ENCODE peak calls at places on chromosomes 3 and 15, in eight cellular contexts. One of them, this sample, is unnamed.

GRCh38 chr3:188687389-188687788 is 484.4 kb upstream of the TPRG1 start:
- DNase-seq in brain microvascular endothelial cell: peak; percentile 62
- DNase-seq in astrocyte of the spinal cord: peak; percentile 83
- DNase-seq in dorsolateral prefrontal cortex: no peak
- DNase-seq in cardiac fibroblast: peak; percentile 44
- DNase-seq in A549: peak; percentile 20
- DNase-seq in lower leg skin: no peak
- DNase-seq in HL-60: peak; percentile 29
- DNase-seq in this sample: peak; percentile 71

GRCh38 chr3:67017211-67017610 is 19.1 kb downstream of the KBTBD8 start:
- DNase-seq in brain microvascular endothelial cell: no peak
- DNase-seq in astrocyte of the spinal cord: no peak
- DNase-seq in dorsolateral prefrontal cortex: no peak
- DNase-seq in cardiac fibroblast: peak; percentile 56
- DNase-seq in A549: no peak
- DNase-seq in lower leg skin: no peak
- DNase-seq in HL-60: no peak
- DNase-seq in this sample: peak; percentile 14

GRCh38 chr3:39139442-39139841 is 13.9 kb downstream of the CSRNP1 start:
- DNase-seq in brain microvascular endothelial cell: no peak
- DNase-seq in astrocyte of the spinal cord: no peak
- DNase-seq in dorsolateral prefrontal cortex: no peak
- DNase-seq in cardiac fibroblast: no peak
- DNase-seq in A549: no peak
- DNase-seq in lower leg skin: no peak
- DNase-seq in HL-60: no peak
- DNase-seq in this sample: no peak

GRCh38 chr3:99925584-99925983 is 107.9 kb downstream of the CMSS1 start:
- DNase-seq in brain microvascular endothelial cell: peak; percentile 53
- DNase-seq in astrocyte of the spinal cord: peak; percentile 80
- DNase-seq in dorsolateral prefrontal cortex: no peak
- DNase-seq in cardiac fibroblast: peak; percentile 78
- DNase-seq in A549: peak; percentile 30
- DNase-seq in lower leg skin: no peak
- DNase-seq in HL-60: no peak
- DNase-seq in this sample: peak; percentile 93

GRCh38 chr15:96565266-96565665 is 234.8 kb downstream of the NR2F2 start:
- DNase-seq in brain microvascular endothelial cell: no peak
- DNase-seq in astrocyte of the spinal cord: no peak
- DNase-seq in dorsolateral prefrontal cortex: no peak
- DNase-seq in cardiac fibroblast: no peak
- DNase-seq in A549: no peak
- DNase-seq in lower leg skin: no peak
- DNase-seq in HL-60: no peak
- DNase-seq in this sample: no peak

GRCh38 chr3:111747490-111747889 is 111.6 kb upstream of the PHLDB2 start:
- DNase-seq in brain microvascular endothelial cell: peak; percentile 69
- DNase-seq in astrocyte of the spinal cord: peak; percentile 92
- DNase-seq in dorsolateral prefrontal cortex: no peak
- DNase-seq in cardiac fibroblast: peak; percentile 34
- DNase-seq in A549: peak; percentile 61
- DNase-seq in lower leg skin: no peak
- DNase-seq in HL-60: no peak
- DNase-seq in this sample: peak; percentile 75

GRCh38 chr3:42710323-42711021 is 7.9 kb upstream of the HHATL start:
- DNase-seq in brain microvascular endothelial cell: no peak
- DNase-seq in astrocyte of the spinal cord: no peak
- DNase-seq in dorsolateral prefrontal cortex: no peak
- DNase-seq in cardiac fibroblast: no peak
- DNase-seq in A549: no peak
- DNase-seq in lower leg skin: no peak
- DNase-seq in HL-60: no peak
- DNase-seq in this sample: no peak

GRCh38 chr3:194178128-194178527 is 42.2 kb downstream of the HES1 start:
- DNase-seq in brain microvascular endothelial cell: no peak
- DNase-seq in astrocyte of the spinal cord: no peak
- DNase-seq in dorsolateral prefrontal cortex: no peak
- DNase-seq in cardiac fibroblast: no peak
- DNase-seq in A549: no peak
- DNase-seq in lower leg skin: no peak
- DNase-seq in HL-60: no peak
- DNase-seq in this sample: no peak

GRCh38 chr3:138031536-138031935 is 21.6 kb downstream of the CLDN18 start:
- DNase-seq in brain microvascular endothelial cell: no peak
- DNase-seq in astrocyte of the spinal cord: no peak
- DNase-seq in dorsolateral prefrontal cortex: no peak
- DNase-seq in cardiac fibroblast: no peak
- DNase-seq in A549: no peak
- DNase-seq in lower leg skin: no peak
- DNase-seq in HL-60: no peak
- DNase-seq in this sample: no peak

GRCh38 chr15:38549222-38549621 is 15.4 kb downstream of the RASGRP1 start:
- DNase-seq in brain microvascular endothelial cell: no peak
- DNase-seq in astrocyte of the spinal cord: no peak
- DNase-seq in dorsolateral prefrontal cortex: no peak
- DNase-seq in cardiac fibroblast: no peak
- DNase-seq in A549: no peak
- DNase-seq in lower leg skin: no peak
- DNase-seq in HL-60: no peak
- DNase-seq in this sample: peak; percentile 44

GRCh38 chr3:125051715-125052581 is 3.8 kb downstream of the HEG1 start:
- DNase-seq in brain microvascular endothelial cell: peak; percentile 86
- DNase-seq in astrocyte of the spinal cord: peak; percentile 94
- DNase-seq in dorsolateral prefrontal cortex: no peak
- DNase-seq in cardiac fibroblast: peak; percentile 82
- DNase-seq in A549: no peak
- DNase-seq in lower leg skin: no peak
- DNase-seq in HL-60: peak; percentile 6
- DNase-seq in this sample: peak; percentile 88

GRCh38 chr3:1087066-1087555 is 5.7 kb upstream of the CNTN6 start:
- DNase-seq in brain microvascular endothelial cell: peak; percentile 92
- DNase-seq in astrocyte of the spinal cord: peak; percentile 95
- DNase-seq in dorsolateral prefrontal cortex: no peak
- DNase-seq in cardiac fibroblast: peak; percentile 79
- DNase-seq in A549: no peak
- DNase-seq in lower leg skin: no peak
- DNase-seq in HL-60: no peak
- DNase-seq in this sample: peak; percentile 2

GRCh38 chr3:125107861-125108567 is 52.2 kb upstream of the HEG1 start:
- DNase-seq in brain microvascular endothelial cell: peak; percentile 74
- DNase-seq in astrocyte of the spinal cord: peak; percentile 86
- DNase-seq in dorsolateral prefrontal cortex: no peak
- DNase-seq in cardiac fibroblast: peak; percentile 80
- DNase-seq in A549: peak; percentile 29
- DNase-seq in lower leg skin: no peak
- DNase-seq in HL-60: no peak
- DNase-seq in this sample: peak; percentile 76

GRCh38 chr3:171704002-171704401 is 106.3 kb downstream of the PLD1 start:
- DNase-seq in brain microvascular endothelial cell: peak; percentile 37
- DNase-seq in astrocyte of the spinal cord: peak; percentile 36
- DNase-seq in dorsolateral prefrontal cortex: no peak
- DNase-seq in cardiac fibroblast: peak; percentile 70
- DNase-seq in A549: peak; percentile 29
- DNase-seq in lower leg skin: no peak
- DNase-seq in HL-60: peak; percentile 39
- DNase-seq in this sample: peak; percentile 8

GRCh38 chr3:114504941-114505632 is 211.3 kb downstream of the TIGIT start:
- DNase-seq in brain microvascular endothelial cell: no peak
- DNase-seq in astrocyte of the spinal cord: no peak
- DNase-seq in dorsolateral prefrontal cortex: no peak
- DNase-seq in cardiac fibroblast: no peak
- DNase-seq in A549: no peak
- DNase-seq in lower leg skin: no peak
- DNase-seq in HL-60: no peak
- DNase-seq in this sample: no peak

GRCh38 chr15:65773386-65774111 is 18.5 kb downstream of the DENND4A start:
- DNase-seq in brain microvascular endothelial cell: no peak
- DNase-seq in astrocyte of the spinal cord: no peak
- DNase-seq in dorsolateral prefrontal cortex: no peak
- DNase-seq in cardiac fibroblast: no peak
- DNase-seq in A549: no peak
- DNase-seq in lower leg skin: no peak
- DNase-seq in HL-60: no peak
- DNase-seq in this sample: no peak

GRCh38 chr15:89777821-89778380 is 1.8 kb downstream of the MESP2 start:
- DNase-seq in brain microvascular endothelial cell: no peak
- DNase-seq in astrocyte of the spinal cord: no peak
- DNase-seq in dorsolateral prefrontal cortex: no peak
- DNase-seq in cardiac fibroblast: no peak
- DNase-seq in A549: no peak
- DNase-seq in lower leg skin: no peak
- DNase-seq in HL-60: no peak
- DNase-seq in this sample: no peak

GRCh38 chr3:15221574-15222217 is 15.7 kb downstream of the CAPN7 start:
- DNase-seq in brain microvascular endothelial cell: no peak
- DNase-seq in astrocyte of the spinal cord: no peak
- DNase-seq in dorsolateral prefrontal cortex: no peak
- DNase-seq in cardiac fibroblast: no peak
- DNase-seq in A549: no peak
- DNase-seq in lower leg skin: no peak
- DNase-seq in HL-60: no peak
- DNase-seq in this sample: no peak

DNA sequence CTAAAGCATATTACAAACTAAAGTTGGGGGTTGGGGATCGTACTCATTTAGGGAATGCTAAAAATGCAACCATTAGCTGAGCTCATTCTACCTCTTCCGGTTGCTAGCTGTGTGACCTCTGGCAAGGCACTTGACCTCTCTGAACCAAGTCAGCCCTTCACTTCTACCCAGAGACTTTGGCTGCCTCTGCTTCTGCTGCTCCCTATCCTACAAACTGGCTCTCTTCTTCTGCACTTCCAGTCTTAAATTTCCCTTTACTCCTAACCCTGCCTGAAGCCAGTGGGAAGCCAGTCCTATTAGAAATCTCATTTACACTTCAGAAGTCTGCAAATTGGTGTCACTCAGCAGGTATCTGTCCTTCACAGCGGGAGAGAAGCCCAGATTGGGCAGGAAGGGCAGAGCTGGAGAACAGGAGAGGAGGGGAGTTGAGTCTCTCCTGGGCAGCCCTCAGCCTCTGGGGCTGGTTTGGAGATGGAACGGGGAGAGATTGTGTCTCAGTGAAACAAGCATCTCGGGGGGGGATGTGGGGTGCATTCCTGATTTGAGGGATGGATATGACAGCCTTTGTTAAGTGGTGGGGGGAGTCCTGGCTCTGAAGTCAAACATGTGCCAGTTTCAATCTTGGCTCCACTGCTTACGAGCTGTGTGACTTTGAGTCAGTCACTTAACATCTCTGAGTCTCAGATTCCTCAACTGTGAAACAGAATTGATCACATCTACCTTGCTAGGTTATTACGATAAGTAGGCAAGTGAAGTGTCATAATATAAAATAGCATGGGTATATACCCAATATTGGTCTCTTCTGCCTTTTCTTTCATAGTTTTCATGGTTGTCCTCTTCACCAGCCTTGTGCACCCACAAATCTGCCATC is 7.8 kb upstream of the AEN start:
- DNase-seq in brain microvascular endothelial cell: no peak
- DNase-seq in astrocyte of the spinal cord: no peak
- DNase-seq in dorsolateral prefrontal cortex: no peak
- DNase-seq in cardiac fibroblast: peak; percentile 39
- DNase-seq in A549: no peak
- DNase-seq in lower leg skin: no peak
- DNase-seq in HL-60: no peak
- DNase-seq in this sample: peak; percentile 52
- H3K4me3 ChIP-seq in brain microvascular endothelial cell: no peak overlapping the region
- H3K4me3 ChIP-seq in astrocyte of the spinal cord: no peak overlapping the region
- H3K4me3 ChIP-seq in dorsolateral prefrontal cortex: no peak overlapping the region
- H3K4me3 ChIP-seq in cardiac fibroblast: no peak overlapping the region
- H3K4me3 ChIP-seq in A549: no peak overlapping the region
- H3K4me3 ChIP-seq in lower leg skin: no peak overlapping the region
- H3K4me3 ChIP-seq in HL-60: no peak overlapping the region
- H3K4me3 ChIP-seq in this sample: no peak overlapping the region

DNA sequence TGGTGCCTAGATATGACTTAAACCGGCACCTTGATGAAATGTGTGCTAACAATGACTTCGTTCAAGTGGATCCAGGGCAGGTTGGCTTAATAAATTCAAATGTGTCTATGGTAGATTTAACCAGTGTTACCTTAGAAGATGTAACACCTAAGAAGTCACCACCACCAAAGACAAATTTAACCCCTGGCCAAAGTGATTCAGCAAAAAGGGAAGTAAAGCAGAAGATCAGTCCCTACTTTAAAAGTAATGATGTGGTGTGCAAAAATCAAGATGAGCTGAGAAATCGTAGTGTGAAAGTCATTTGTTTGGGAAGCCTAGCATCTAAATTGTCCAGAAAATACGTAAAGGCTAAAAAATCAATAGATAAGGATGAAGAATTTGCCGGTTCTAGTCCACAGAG is 1.1 kb downstream of the FAN1 start:
- DNase-seq in brain microvascular endothelial cell: no peak
- DNase-seq in astrocyte of the spinal cord: no peak
- DNase-seq in dorsolateral prefrontal cortex: no peak
- DNase-seq in cardiac fibroblast: no peak
- DNase-seq in A549: no peak
- DNase-seq in lower leg skin: no peak
- DNase-seq in HL-60: no peak
- DNase-seq in this sample: no peak
- H3K4me3 ChIP-seq in brain microvascular endothelial cell: no peak overlapping the region
- H3K4me3 ChIP-seq in astrocyte of the spinal cord: no peak overlapping the region
- H3K4me3 ChIP-seq in dorsolateral prefrontal cortex: peak overlapping the region; percentile 78
- H3K4me3 ChIP-seq in cardiac fibroblast: no peak overlapping the region
- H3K4me3 ChIP-seq in A549: peak overlapping the region; percentile 62
- H3K4me3 ChIP-seq in lower leg skin: no peak overlapping the region
- H3K4me3 ChIP-seq in HL-60: no peak overlapping the region
- H3K4me3 ChIP-seq in this sample: peak overlapping the region; percentile 76

GRCh38 chr15:71607383-71607782 is 203.0 kb upstream of the NR2E3 start:
- DNase-seq in brain microvascular endothelial cell: no peak
- DNase-seq in astrocyte of the spinal cord: no peak
- DNase-seq in dorsolateral prefrontal cortex: no peak
- DNase-seq in cardiac fibroblast: no peak
- DNase-seq in A549: no peak
- DNase-seq in lower leg skin: no peak
- DNase-seq in HL-60: no peak
- DNase-seq in this sample: no peak
- H3K4me3 ChIP-seq in brain microvascular endothelial cell: no peak overlapping the region
- H3K4me3 ChIP-seq in astrocyte of the spinal cord: no peak overlapping the region
- H3K4me3 ChIP-seq in dorsolateral prefrontal cortex: no peak overlapping the region
- H3K4me3 ChIP-seq in cardiac fibroblast: no peak overlapping the region
- H3K4me3 ChIP-seq in A549: no peak overlapping the region
- H3K4me3 ChIP-seq in lower leg skin: no peak overlapping the region
- H3K4me3 ChIP-seq in HL-60: no peak overlapping the region
- H3K4me3 ChIP-seq in this sample: no peak overlapping the region

GRCh38 chr3:32406481-32407408 is 15.1 kb downstream of the CMTM7 start:
- DNase-seq in brain microvascular endothelial cell: no peak
- DNase-seq in astrocyte of the spinal cord: no peak
- DNase-seq in dorsolateral prefrontal cortex: no peak
- DNase-seq in cardiac fibroblast: no peak
- DNase-seq in A549: no peak
- DNase-seq in lower leg skin: peak; percentile 67
- DNase-seq in HL-60: peak; percentile 86
- DNase-seq in this sample: no peak
- H3K4me3 ChIP-seq in brain microvascular endothelial cell: no peak overlapping the region
- H3K4me3 ChIP-seq in astrocyte of the spinal cord: no peak overlapping the region
- H3K4me3 ChIP-seq in dorsolateral prefrontal cortex: no peak overlapping the region
- H3K4me3 ChIP-seq in cardiac fibroblast: no peak overlapping the region
- H3K4me3 ChIP-seq in A549: no peak overlapping the region
- H3K4me3 ChIP-seq in lower leg skin: no peak overlapping the region
- H3K4me3 ChIP-seq in HL-60: no peak overlapping the region
- H3K4me3 ChIP-seq in this sample: no peak overlapping the region